ENCODE peak calls at places on chromosomes 13 and 19, in seven cellular contexts. P is stomach, C is upper lobe of left lung, U is gastrocnemius medialis, V is heart left ventricle, S is adrenal gland, H is esophagus squamous epithelium. M is an unnamed sample. For H3K36me3, the result is how much of the 10 kb centered on the place peaks cover.

GRCh38 chr19:34343751-34344150 is 21.2 kb upstream of the GPI start:
- DNase-seq in H (no peak), S (no peak), U (no peak), C (no peak), V (no peak), P (no peak), M (no peak)

GRCh38 chr13:38743499-38743898 is 56.6 kb downstream of the FREM2 start:
- DNase-seq in S (no peak), H (no peak), P (no peak), V (no peak), C (no peak), U (no peak), M (no peak)

GRCh38 chr13:49635599-49636433 is 7.5 kb downstream of the ARL11 start:
- DNase-seq in C (no peak), U (no peak), S (no peak), P (peak), H (no peak), V (no peak), M (peak)

GRCh38 chr13:107347641-107348369 is 779.9 kb upstream of the ARGLU1 start:
- DNase-seq in U (no peak), C (no peak), H (no peak), V (no peak), P (no peak), S (no peak), M (no peak)

GRCh38 chr19:28633223-28634030 is 579.5 kb downstream of the UQCRFS1 start:
- DNase-seq in S (peak), H (no peak), U (no peak), C (no peak), V (no peak), P (no peak), M (no peak)

GRCh38 chr13:74046461-74046860 is 87.7 kb downstream of the KLF12 start:
- DNase-seq in P (no peak), S (no peak), H (no peak), U (no peak), V (no peak), C (no peak), M (no peak)

GRCh38 chr13:47334173-47334572 is 437.3 kb upstream of the HTR2A start:
- DNase-seq in S (no peak), H (no peak), U (no peak), C (no peak), P (no peak), V (peak), M (no peak)

GRCh38 chr19:56301886-56302620 is 12.6 kb downstream of the ZSCAN5A start:
- DNase-seq in H (no peak), S (no peak), U (no peak), V (no peak), P (no peak), C (no peak), M (no peak)

GRCh38 chr19:28242317-28242927 is 970.5 kb downstream of the UQCRFS1 start:
- DNase-seq in H (no peak), C (no peak), V (no peak), P (no peak), S (peak), U (no peak), M (no peak)

GRCh38 chr13:102484329-102484728 is 82.5 kb upstream of the FGF14 start:
- DNase-seq in S (no peak), U (no peak), V (no peak), H (no peak), C (no peak), P (no peak), M (no peak)

GRCh38 chr19:45138303-45138751 is 22.5 kb downstream of the NKPD1 start:
- DNase-seq in V (no peak), U (no peak), S (peak), H (no peak), C (peak), P (no peak), M (no peak)

GRCh38 chr13:77860621-77861020 is 58.0 kb downstream of the EDNRB start:
- DNase-seq in V (no peak), C (no peak), P (no peak), U (no peak), H (no peak), S (no peak), M (no peak)

GRCh38 chr19:33558846-33559245 is 37.3 kb upstream of the PEPD start:
- DNase-seq in S (no peak), U (no peak), H (no peak), V (no peak), P (no peak), C (no peak), M (no peak)

GRCh38 chr19:1364070-1364719 is 19.5 kb upstream of the NDUFS7 start:
- DNase-seq in H (no peak), U (no peak), P (no peak), V (no peak), S (no peak), C (no peak), M (no peak)

GRCh38 chr13:89763011-89763410 is 1584.5 kb upstream of the MIR17HG start:
- DNase-seq in C (no peak), H (no peak), P (no peak), U (no peak), S (no peak), V (no peak), M (no peak)

GRCh38 chr19:49297403-49297802 is 27.6 kb downstream of the SLC6A16 start:
- DNase-seq in C (no peak), V (no peak), S (no peak), P (no peak), H (no peak), U (no peak), M (no peak)

GRCh38 chr19:37334179-37335071 is 36.5 kb upstream of the ZNF527 start:
- DNase-seq in H (peak), C (peak), U (peak), S (peak), P (peak), V (peak), M (peak)

GRCh38 chr13:98199480-98199879 is 22.4 kb upstream of the RNF113B start:
- DNase-seq in S (no peak), U (no peak), V (no peak), C (no peak), H (no peak), P (no peak), M (no peak)

GRCh38 chr13:65188691-65189090 is 2041.4 kb downstream of the PCDH9 start:
- DNase-seq in U (no peak), C (no peak), P (no peak), V (no peak), S (no peak), H (no peak), M (no peak)

GRCh38 chr19:13931582-13932378 is 6.4 kb downstream of the PODNL1 start:
- DNase-seq in S (no peak), H (no peak), V (no peak), C (peak), P (no peak), U (no peak), M (peak)

GRCh38 chr19:17512574-17512939 is 1.1 kb downstream of the PGLS start:
- DNase-seq in U (no peak), V (no peak), S (no peak), C (no peak), H (no peak), P (no peak), M (no peak)

GRCh38 chr19:17513801-17514200 is 2.4 kb downstream of the PGLS start:
- DNase-seq in P (no peak), V (no peak), H (no peak), S (no peak), U (no peak), C (no peak), M (no peak)

GRCh38 chr19:17517898-17518297 is 6.4 kb downstream of the PGLS start:
- DNase-seq in S (no peak), C (no peak), V (no peak), U (no peak), H (no peak), P (no peak), M (no peak)

GRCh38 chr19:17511724-17512573 is 500 bp downstream of the PGLS start:
- DNase-seq in S (peak), P (peak), H (peak), U (peak), V (peak), C (peak), M (peak)

DNA sequence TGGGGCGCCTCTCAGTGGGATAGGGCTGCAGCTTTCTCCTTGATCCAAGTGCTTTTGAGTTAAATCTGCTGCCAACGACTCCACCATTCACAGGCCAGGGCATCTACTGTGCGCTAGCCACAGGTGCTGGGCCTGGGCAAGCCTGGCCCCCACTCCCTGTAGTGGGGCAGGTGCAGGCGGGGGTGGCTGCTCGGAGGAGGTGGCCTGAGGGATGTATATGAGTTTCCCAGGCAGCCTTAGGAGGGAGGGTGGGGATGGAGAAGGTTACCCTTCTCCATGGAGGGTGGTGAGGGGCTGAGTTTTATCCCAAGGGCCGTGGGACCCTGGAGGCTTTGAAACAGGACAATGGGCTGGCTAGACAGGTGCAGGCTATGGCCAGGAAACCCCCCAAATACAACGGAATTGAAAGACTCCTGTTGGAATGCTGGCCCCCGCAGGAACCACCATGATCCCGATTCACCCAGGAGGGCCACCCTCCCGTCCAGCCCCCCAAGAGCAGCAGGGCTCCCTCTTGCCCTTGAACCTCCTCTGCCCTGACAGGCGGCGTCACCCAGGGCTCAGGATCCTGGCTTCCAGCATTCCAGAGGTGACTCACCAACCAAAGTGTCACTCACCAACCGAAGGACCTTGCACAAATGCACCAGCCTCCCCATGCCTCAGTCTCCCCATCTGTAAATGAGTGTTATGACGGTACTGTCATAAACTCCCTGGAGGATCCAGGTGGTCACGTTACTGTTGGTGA is 4.1 kb downstream of the PGLS start:
- DNase-seq in V (no peak), H (no peak), C (no peak), U (no peak), S (peak), P (no peak), M (no peak)
- H3K36me3 ChIP-seq in V (under half), H (under half), C (under half), U (under half), S (under half), P (under half), M (under half)

GRCh38 chr13:35856721-35857346 is 274.3 kb downstream of the DCLK1 start:
- DNase-seq in H (no peak), S (no peak), P (no peak), C (no peak), V (no peak), U (no peak), M (no peak)

GRCh38 chr13:35857769-35858168 is 273.4 kb downstream of the DCLK1 start:
- DNase-seq in U (no peak), V (no peak), C (no peak), S (no peak), P (no peak), H (no peak), M (no peak)

GRCh38 chr13:35859981-35860380 is 271.2 kb downstream of the DCLK1 start:
- DNase-seq in S (no peak), V (no peak), U (no peak), H (no peak), C (no peak), P (no peak), M (no peak)

GRCh38 chr13:35858665-35859064 is 272.5 kb downstream of the DCLK1 start:
- DNase-seq in C (no peak), H (no peak), U (no peak), P (no peak), S (no peak), V (no peak), M (no peak)

DNA sequence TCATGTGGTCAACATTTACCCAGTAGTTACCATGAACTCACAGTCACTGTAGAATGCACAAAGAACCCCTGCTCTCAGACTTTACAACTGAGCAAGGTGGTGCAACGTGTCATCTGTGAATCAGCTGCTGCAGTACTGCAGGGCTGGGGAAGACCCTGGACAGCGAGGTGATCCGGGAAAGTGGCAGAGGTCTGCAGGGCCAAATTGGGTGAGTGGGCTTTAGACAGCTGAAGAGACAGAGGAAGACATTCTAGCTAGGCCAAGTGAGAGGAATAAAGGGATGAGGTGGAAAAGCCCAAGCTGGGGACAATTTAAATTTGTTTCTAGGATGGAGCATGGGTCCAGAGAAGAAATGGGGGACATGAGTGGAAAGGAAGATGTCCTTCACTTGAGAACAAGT is 270.5 kb downstream of the DCLK1 start:
- DNase-seq in S (no peak), P (no peak), U (no peak), C (no peak), V (no peak), H (no peak), M (no peak)
- TF ChIP-seq POLR2A in S (no peak), P (no peak), U (no peak), C (no peak), V (no peak), H (no peak), M (no peak)

GRCh38 chr13:92843549-92843948 is 383.1 kb upstream of the GPC6 start:
- DNase-seq in S (no peak), H (no peak), V (no peak), U (no peak), P (no peak), C (no peak), M (no peak)

GRCh38 chr13:92838786-92839185 is 387.8 kb upstream of the GPC6 start:
- DNase-seq in S (no peak), V (no peak), C (no peak), P (no peak), U (no peak), H (no peak), M (no peak)

DNA sequence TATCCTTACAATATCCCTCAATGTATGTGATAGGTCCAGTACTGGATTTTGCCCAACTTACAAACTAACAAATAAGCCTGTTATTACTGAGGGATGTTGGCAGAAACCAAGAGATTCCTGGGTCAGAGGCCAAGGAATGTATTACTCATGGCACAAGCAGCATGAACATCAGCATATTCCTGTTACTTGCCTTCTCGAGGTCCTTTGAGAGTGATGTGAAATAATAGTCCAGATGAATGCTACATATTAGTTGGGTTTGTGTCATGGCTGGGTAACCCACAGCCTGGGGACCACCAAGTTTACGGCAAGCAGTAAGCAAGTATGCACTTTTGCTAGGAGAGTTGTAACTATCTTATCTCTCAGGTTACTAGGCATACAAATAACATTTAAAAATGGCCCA is 384.5 kb upstream of the GPC6 start:
- DNase-seq in S (no peak), P (no peak), U (no peak), C (no peak), H (no peak), V (no peak), M (no peak)
- H3K27ac ChIP-seq in S (no peak), P (no peak), U (no peak), C (no peak), H (no peak), V (no peak), M (no peak)

GRCh38 chr19:38717051-38717450 is 27.2 kb downstream of the CAPN12 start:
- DNase-seq in S (no peak), V (no peak), P (no peak), U (no peak), C (peak), H (no peak), M (no peak)

GRCh38 chr19:38713865-38714264 is 30.4 kb downstream of the CAPN12 start:
- DNase-seq in S (no peak), H (no peak), P (no peak), U (no peak), C (no peak), V (no peak), M (no peak)

GRCh38 chr19:38713227-38713649 is 31.0 kb downstream of the CAPN12 start:
- DNase-seq in S (no peak), H (no peak), P (peak), C (peak), U (peak), V (peak), M (no peak)

GRCh38 chr19:38714354-38714778 is 29.9 kb downstream of the CAPN12 start:
- DNase-seq in P (peak), C (no peak), U (no peak), H (no peak), S (no peak), V (peak), M (no peak)

GRCh38 chr19:38715540-38715939 is 28.7 kb downstream of the CAPN12 start:
- DNase-seq in U (no peak), P (peak), S (no peak), H (no peak), V (peak), C (no peak), M (no peak)
- H3K36me3 ChIP-seq in U (under half), P (half or more), S (under half), H (under half), V (under half), C (half or more), M (under half)

GRCh38 chr19:19316082-19316481 is 4.2 kb downstream of the SUGP1 start:
- DNase-seq in C (no peak), H (no peak), U (no peak), S (no peak), V (no peak), P (no peak), M (no peak)

GRCh38 chr19:19321143-19321577 is 531 bp downstream of the MAU2 start:
- DNase-seq in C (no peak), V (no peak), P (no peak), H (no peak), U (no peak), S (no peak), M (no peak)

GRCh38 chr19:19319725-19320361 is 466 bp downstream of the SUGP1 start:
- DNase-seq in V (no peak), U (no peak), H (no peak), P (no peak), C (peak), S (no peak), M (no peak)

GRCh38 chr19:19324059-19324755 is 3.6 kb downstream of the MAU2 start:
- DNase-seq in P (no peak), H (no peak), V (no peak), S (no peak), C (no peak), U (no peak), M (no peak)

DNA sequence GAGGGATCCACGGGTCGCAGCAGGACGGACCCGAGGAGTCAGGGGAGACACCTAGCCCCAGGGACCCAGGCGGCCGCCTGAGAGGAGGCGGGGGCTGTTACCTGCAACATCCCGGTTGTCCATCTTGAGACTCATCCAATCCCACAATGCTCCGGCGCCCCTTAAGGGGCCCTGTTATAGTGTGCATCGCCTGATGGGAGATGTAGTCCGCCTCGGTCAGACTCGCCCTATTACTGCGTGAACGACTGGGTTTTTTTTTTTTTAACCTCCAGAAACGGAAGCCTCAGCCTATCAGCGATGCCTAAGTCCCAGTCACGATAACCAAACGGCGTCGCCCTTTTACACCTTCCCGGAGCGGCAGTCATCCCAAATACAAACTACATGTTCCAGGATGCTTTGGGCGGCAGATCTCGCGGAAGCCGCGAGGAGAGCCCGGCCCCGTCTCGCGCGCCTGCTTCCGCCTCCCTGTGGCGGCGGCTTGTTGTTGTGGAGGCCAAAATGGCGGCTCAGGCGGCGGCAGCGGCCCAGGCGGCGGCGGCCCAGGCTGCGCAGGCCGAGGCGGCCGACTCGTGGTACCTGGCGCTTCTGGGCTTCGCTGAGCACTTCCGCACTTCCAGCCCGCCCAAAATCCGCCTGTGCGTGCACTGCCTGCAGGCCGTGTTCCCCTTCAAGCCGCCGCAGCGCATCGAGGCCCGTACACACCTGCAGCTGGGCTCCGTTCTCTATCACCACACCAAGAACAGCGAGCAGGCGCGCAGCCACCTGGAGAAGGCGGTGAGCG is at the start of the genes MAU2 and SUGP1:
- DNase-seq in P (peak), S (peak), C (peak), V (peak), U (peak), H (peak), M (peak)
- TF ChIP-seq POLR2A in P (peak), S (peak), C (no peak), V (no peak), U (peak), H (peak), M (peak)

M was measured in Peyer's patch.